ENCODE peak calls at places on chromosomes 3 and 15, in five cellular contexts. One of them, this sample, is unnamed.

GRCh38 chr15:43009206-43009605 is 88.6 kb upstream of the TTBK2 start:
- DNase-seq in heart left ventricle: no peak
- DNase-seq in CD4-positive, CD25-positive, alpha-beta regulatory T cell: no peak
- DNase-seq in AG04449: no peak
- DNase-seq in lower leg skin: no peak
- DNase-seq in this sample: no peak

GRCh38 chr3:43394071-43394501 is 107.7 kb downstream of the SNRK start:
- DNase-seq in lower leg skin: peak
- DNase-seq in AG04449: no peak
- DNase-seq in heart left ventricle: peak
- DNase-seq in CD4-positive, CD25-positive, alpha-beta regulatory T cell: no peak
- DNase-seq in this sample: no peak

GRCh38 chr3:186902713-186903112 is 27.6 kb upstream of the ST6GAL1 start:
- DNase-seq in AG04449: no peak
- DNase-seq in CD4-positive, CD25-positive, alpha-beta regulatory T cell: no peak
- DNase-seq in lower leg skin: no peak
- DNase-seq in heart left ventricle: no peak
- DNase-seq in this sample: no peak

GRCh38 chr3:41199866-41200668 is 762 bp downstream of the CTNNB1 start:
- DNase-seq in CD4-positive, CD25-positive, alpha-beta regulatory T cell: peak
- DNase-seq in heart left ventricle: no peak
- DNase-seq in AG04449: no peak
- DNase-seq in lower leg skin: peak
- DNase-seq in this sample: peak

GRCh38 chr3:42451546-42452230 is 41.3 kb upstream of the LYZL4 start:
- DNase-seq in AG04449: no peak
- DNase-seq in lower leg skin: no peak
- DNase-seq in heart left ventricle: no peak
- DNase-seq in CD4-positive, CD25-positive, alpha-beta regulatory T cell: no peak
- DNase-seq in this sample: no peak

GRCh38 chr15:69489101-69489571 is 36.5 kb downstream of the RPLP1 start:
- DNase-seq in heart left ventricle: no peak
- DNase-seq in lower leg skin: no peak
- DNase-seq in AG04449: no peak
- DNase-seq in CD4-positive, CD25-positive, alpha-beta regulatory T cell: no peak
- DNase-seq in this sample: no peak

GRCh38 chr15:49182128-49182527 is 12.1 kb downstream of the GALK2 start:
- DNase-seq in CD4-positive, CD25-positive, alpha-beta regulatory T cell: no peak
- DNase-seq in heart left ventricle: no peak
- DNase-seq in lower leg skin: no peak
- DNase-seq in AG04449: no peak
- DNase-seq in this sample: no peak

GRCh38 chr3:188241072-188241471 is 87.1 kb downstream of the LPP start:
- DNase-seq in AG04449: no peak
- DNase-seq in heart left ventricle: no peak
- DNase-seq in lower leg skin: no peak
- DNase-seq in CD4-positive, CD25-positive, alpha-beta regulatory T cell: no peak
- DNase-seq in this sample: no peak

GRCh38 chr15:75648156-75649000 is 666 bp downstream of the SNX33 start:
- DNase-seq in lower leg skin: no peak
- DNase-seq in AG04449: no peak
- DNase-seq in CD4-positive, CD25-positive, alpha-beta regulatory T cell: no peak
- DNase-seq in heart left ventricle: no peak
- DNase-seq in this sample: peak

GRCh38 chr15:85878866-85879265 is 84.1 kb upstream of the KLHL25 start:
- DNase-seq in AG04449: no peak
- DNase-seq in lower leg skin: no peak
- DNase-seq in heart left ventricle: no peak
- DNase-seq in CD4-positive, CD25-positive, alpha-beta regulatory T cell: no peak
- DNase-seq in this sample: no peak

GRCh38 chr15:89665449-89666146 is 10.3 kb upstream of the KIF7 start:
- DNase-seq in heart left ventricle: peak
- DNase-seq in CD4-positive, CD25-positive, alpha-beta regulatory T cell: no peak
- DNase-seq in lower leg skin: no peak
- DNase-seq in AG04449: no peak
- DNase-seq in this sample: peak
- H3K4me3 ChIP-seq in heart left ventricle: peak
- H3K4me3 ChIP-seq in CD4-positive, CD25-positive, alpha-beta regulatory T cell: no peak
- H3K4me3 ChIP-seq in lower leg skin: no peak
- H3K4me3 ChIP-seq in AG04449: peak
- H3K4me3 ChIP-seq in this sample: peak

GRCh38 chr3:148330486-148330885 is 367.2 kb upstream of the AGTR1 start:
- DNase-seq in CD4-positive, CD25-positive, alpha-beta regulatory T cell: no peak
- DNase-seq in heart left ventricle: no peak
- DNase-seq in AG04449: no peak
- DNase-seq in lower leg skin: no peak
- DNase-seq in this sample: no peak
- H3K4me3 ChIP-seq in CD4-positive, CD25-positive, alpha-beta regulatory T cell: no peak
- H3K4me3 ChIP-seq in heart left ventricle: no peak
- H3K4me3 ChIP-seq in AG04449: no peak
- H3K4me3 ChIP-seq in lower leg skin: no peak
- H3K4me3 ChIP-seq in this sample: no peak

GRCh38 chr3:143170676-143171075 is 51.1 kb downstream of the CHST2 start:
- DNase-seq in CD4-positive, CD25-positive, alpha-beta regulatory T cell: no peak
- DNase-seq in heart left ventricle: no peak
- DNase-seq in lower leg skin: no peak
- DNase-seq in AG04449: no peak
- DNase-seq in this sample: no peak
- H3K4me3 ChIP-seq in CD4-positive, CD25-positive, alpha-beta regulatory T cell: peak
- H3K4me3 ChIP-seq in heart left ventricle: no peak
- H3K4me3 ChIP-seq in lower leg skin: no peak
- H3K4me3 ChIP-seq in AG04449: no peak
- H3K4me3 ChIP-seq in this sample: no peak

GRCh38 chr15:68057758-68058157 is 3.6 kb downstream of the PIAS1 start:
- DNase-seq in AG04449: no peak
- DNase-seq in CD4-positive, CD25-positive, alpha-beta regulatory T cell: no peak
- DNase-seq in lower leg skin: no peak
- DNase-seq in heart left ventricle: no peak
- DNase-seq in this sample: peak
- H3K4me3 ChIP-seq in AG04449: no peak
- H3K4me3 ChIP-seq in CD4-positive, CD25-positive, alpha-beta regulatory T cell: peak
- H3K4me3 ChIP-seq in lower leg skin: no peak
- H3K4me3 ChIP-seq in heart left ventricle: no peak
- H3K4me3 ChIP-seq in this sample: no peak

GRCh38 chr3:29282431-29283296 is 1.8 kb downstream of the RBMS3 start:
- DNase-seq in heart left ventricle: no peak
- DNase-seq in AG04449: no peak
- DNase-seq in CD4-positive, CD25-positive, alpha-beta regulatory T cell: peak
- DNase-seq in lower leg skin: no peak
- DNase-seq in this sample: no peak

GRCh38 chr3:29284578-29284977 is 3.7 kb downstream of the RBMS3 start:
- DNase-seq in heart left ventricle: no peak
- DNase-seq in AG04449: no peak
- DNase-seq in CD4-positive, CD25-positive, alpha-beta regulatory T cell: peak
- DNase-seq in lower leg skin: no peak
- DNase-seq in this sample: no peak

GRCh38 chr3:29285356-29286070 is 4.6 kb downstream of the RBMS3 start:
- DNase-seq in heart left ventricle: no peak
- DNase-seq in lower leg skin: no peak
- DNase-seq in CD4-positive, CD25-positive, alpha-beta regulatory T cell: peak
- DNase-seq in AG04449: no peak
- DNase-seq in this sample: no peak

GRCh38 chr3:29283297-29283681 is 2.4 kb downstream of the RBMS3 start:
- DNase-seq in AG04449: no peak
- DNase-seq in heart left ventricle: no peak
- DNase-seq in lower leg skin: no peak
- DNase-seq in CD4-positive, CD25-positive, alpha-beta regulatory T cell: peak
- DNase-seq in this sample: no peak

GRCh38 chr3:29283739-29284138 is 2.9 kb downstream of the RBMS3 start:
- DNase-seq in CD4-positive, CD25-positive, alpha-beta regulatory T cell: peak
- DNase-seq in lower leg skin: no peak
- DNase-seq in AG04449: no peak
- DNase-seq in heart left ventricle: no peak
- DNase-seq in this sample: no peak
- H3K4me3 ChIP-seq in CD4-positive, CD25-positive, alpha-beta regulatory T cell: peak
- H3K4me3 ChIP-seq in lower leg skin: peak
- H3K4me3 ChIP-seq in AG04449: peak
- H3K4me3 ChIP-seq in heart left ventricle: peak
- H3K4me3 ChIP-seq in this sample: peak

GRCh38 chr3:13414040-13414729 is 5.9 kb downstream of the NUP210 start:
- DNase-seq in lower leg skin: peak
- DNase-seq in heart left ventricle: peak
- DNase-seq in AG04449: no peak
- DNase-seq in CD4-positive, CD25-positive, alpha-beta regulatory T cell: peak
- DNase-seq in this sample: no peak
- H3K4me3 ChIP-seq in lower leg skin: no peak
- H3K4me3 ChIP-seq in heart left ventricle: no peak
- H3K4me3 ChIP-seq in AG04449: no peak
- H3K4me3 ChIP-seq in CD4-positive, CD25-positive, alpha-beta regulatory T cell: peak
- H3K4me3 ChIP-seq in this sample: no peak